ENCODE peak calls at places on chromosomes 3 and 15, in five cellular contexts. I is transverse colon, E is ovary, P is body of pancreas, W is esophagus muscularis mucosa. J is an unnamed sample. For H3K9me3, the result is how much of the 10 kb centered on the place peaks cover.

GRCh38 chr3:13698498-13698897 is 149.6 kb downstream of the FBLN2 start:
- DNase-seq in I (no peak), E (no peak), P (no peak), W (no peak), J (no peak)

GRCh38 chr3:3600665-3601340 is 198.4 kb upstream of the LRRN1 start:
- DNase-seq in I (no peak), E (no peak), P (no peak), W (no peak), J (no peak)

GRCh38 chr3:195853036-195853435 is 41.3 kb upstream of the MUC4 start:
- DNase-seq in I (no peak), E (peak), P (no peak), W (no peak), J (no peak)

GRCh38 chr3:156674911-156675743 is 737 bp downstream of the TIPARP start:
- DNase-seq in I (peak), E (peak), P (peak), W (no peak), J (no peak)

GRCh38 chr15:36926422-36926815 is 173.9 kb downstream of the MEIS2 start:
- DNase-seq in I (no peak), E (no peak), P (no peak), W (no peak), J (no peak)

GRCh38 chr3:146540978-146541377 is 3.4 kb downstream of the PLSCR1 start:
- DNase-seq in I (no peak), E (no peak), P (no peak), W (no peak), J (no peak)

GRCh38 chr3:47985376-47985775 is 30.8 kb downstream of the MAP4 start:
- DNase-seq in I (no peak), E (no peak), P (no peak), W (no peak), J (no peak)

GRCh38 chr15:40785814-40786213 is 16.0 kb downstream of the C15orf62 start:
- DNase-seq in I (no peak), E (no peak), P (no peak), W (no peak), J (no peak)

GRCh38 chr3:150158974-150159625 is 188.4 kb upstream of the PFN2 start:
- DNase-seq in I (no peak), E (no peak), P (peak), W (peak), J (no peak)

GRCh38 chr3:128318275-128318920 is 148.3 kb downstream of the DNAJB8 start:
- DNase-seq in I (no peak), E (peak), P (peak), W (no peak), J (no peak)

GRCh38 chr3:38653685-38654537 is 4.4 kb upstream of the SCN5A start:
- DNase-seq in I (no peak), E (no peak), P (no peak), W (peak), J (no peak)

GRCh38 chr3:10281951-10282350 is 10.8 kb downstream of the GHRL start:
- DNase-seq in I (no peak), E (no peak), P (no peak), W (no peak), J (no peak)

GRCh38 chr3:51354172-51354571 is 30.9 kb upstream of the MANF start:
- DNase-seq in I (no peak), E (no peak), P (no peak), W (no peak), J (no peak)

GRCh38 chr3:129228891-129229585 is 20.4 kb upstream of the COPG1 start:
- DNase-seq in I (no peak), E (no peak), P (no peak), W (no peak), J (no peak)

GRCh38 chr3:9141903-9142302 is 107.5 kb downstream of the SRGAP3 start:
- DNase-seq in I (no peak), E (no peak), P (no peak), W (no peak), J (no peak)

GRCh38 chr3:113210608-113211369 is 568 bp upstream of the BOC start:
- DNase-seq in I (no peak), E (peak), P (peak), W (peak), J (no peak)

GRCh38 chr3:192869131-192870027 is 48.3 kb downstream of the MB21D2 start:
- DNase-seq in I (no peak), E (no peak), P (no peak), W (no peak), J (no peak)
- H3K4me3 ChIP-seq in I (no peak), E (no peak), P (no peak), W (no peak), J (no peak)

GRCh38 chr3:73827204-73827603 is 202.5 kb upstream of the PDZRN3 start:
- DNase-seq in I (no peak), E (no peak), P (no peak), W (no peak), J (no peak)

GRCh38 chr3:73832426-73832825 is 207.7 kb upstream of the PDZRN3 start:
- DNase-seq in I (no peak), E (no peak), P (no peak), W (no peak), J (no peak)

GRCh38 chr3:73827658-73828313 is 203.0 kb upstream of the PDZRN3 start:
- DNase-seq in I (peak), E (no peak), P (no peak), W (no peak), J (no peak)
- H3K9me3 ChIP-seq in I (under half), E (under half), P (under half), W (under half), J (under half)

GRCh38 chr3:52396011-52396906 is 48.6 kb downstream of the SEMA3G start:
- DNase-seq in I (no peak), E (peak), P (no peak), W (no peak), J (no peak)
- TF ChIP-seq POLR2A in I (no peak), E (no peak), P (no peak), W (no peak), J (no peak)

GRCh38 chr3:103947062-103947461 is 1419.6 kb upstream of the ALCAM start:
- DNase-seq in I (no peak), E (no peak), P (no peak), W (no peak), J (no peak)
- H3K4me3 ChIP-seq in I (no peak), E (no peak), P (no peak), W (no peak), J (no peak)

DNA sequence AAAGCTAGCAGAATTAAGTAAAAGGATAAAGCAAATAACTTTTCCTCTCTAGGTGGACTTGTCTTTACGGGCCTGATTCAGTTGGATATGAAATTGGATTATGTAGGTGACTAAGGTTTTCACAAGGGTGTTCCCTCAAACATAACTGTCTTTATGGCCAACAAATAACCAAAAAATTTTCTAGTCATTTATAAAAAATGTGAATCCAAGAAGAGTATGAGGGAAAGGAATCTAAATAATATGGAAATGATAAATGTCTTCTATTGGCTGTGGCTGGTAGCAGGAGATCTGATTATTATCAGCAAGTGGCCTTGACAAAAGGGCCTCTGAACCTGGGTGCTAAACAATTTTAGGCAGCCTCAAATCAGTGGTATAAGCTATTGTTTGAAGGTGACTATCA is 594.0 kb upstream of the UBE2E2 start:
- DNase-seq in I (no peak), E (no peak), P (no peak), W (no peak), J (no peak)
- H3K9me3 ChIP-seq in I (under half), E (under half), P (under half), W (under half), J (under half)

J was measured in esophagus squamous epithelium.